ENCODE peak calls at places on chromosome 18, in ten cellular contexts. R, U, M, A, O, W, S, V, T and P are unnamed samples. For H3K4me1, the result is how much of the 10 kb centered on the place peaks cover.

GRCh38 chr18:28288784-28289183 is 111.9 kb upstream of the CDH2 start:
- DNase-seq in R (no peak), U (no peak), M (no peak), A (no peak), O (no peak), W (no peak), S (no peak), V (no peak), T (no peak), P (no peak)

GRCh38 chr18:10453261-10453884 is 1.1 kb upstream of the APCDD1 start:
- DNase-seq in R (no peak), U (no peak), M (no peak), A (no peak), O (no peak), W (no peak), S (no peak), V (no peak), T (no peak), P (no peak)

GRCh38 chr18:3159830-3160229 is 59.9 kb downstream of the MYOM1 start:
- DNase-seq in R (no peak), U (no peak), M (no peak), A (no peak), O (no peak), W (no peak), S (no peak), V (no peak), T (no peak), P (no peak)

GRCh38 chr18:48470484-48471180 is 61.4 kb upstream of the ZBTB7C start:
- DNase-seq in R (no peak), U (no peak), M (no peak), A (no peak), O (no peak), W (no peak), S (peak), V (no peak), T (no peak), P (no peak)

GRCh38 chr18:55685638-55686037 is 97.6 kb upstream of the TCF4 start:
- DNase-seq in R (no peak), U (no peak), M (no peak), A (no peak), O (no peak), W (no peak), S (no peak), V (no peak), T (no peak), P (no peak)

GRCh38 chr18:54835944-54836343 is 7.7 kb downstream of the RAB27B start:
- DNase-seq in R (no peak), U (no peak), M (no peak), A (no peak), O (no peak), W (no peak), S (no peak), V (no peak), T (no peak), P (no peak)

GRCh38 chr18:3513481-3513880 is 63.5 kb downstream of the TGIF1 start:
- DNase-seq in R (no peak), U (no peak), M (no peak), A (no peak), O (no peak), W (no peak), S (no peak), V (no peak), T (no peak), P (no peak)

GRCh38 chr18:22168360-22168921 is 948 bp upstream of the GATA6 start:
- DNase-seq in R (peak), U (no peak), M (peak), A (peak), O (peak), W (no peak), S (peak), V (peak), T (no peak), P (peak)

GRCh38 chr18:26909599-26910290 is 44.2 kb upstream of the AQP4 start:
- DNase-seq in R (no peak), U (no peak), M (no peak), A (no peak), O (no peak), W (no peak), S (peak), V (peak), T (no peak), P (no peak)

GRCh38 chr18:38025433-38026038 is 459.9 kb upstream of the CELF4 start:
- DNase-seq in R (no peak), U (no peak), M (no peak), A (no peak), O (peak), W (no peak), S (no peak), V (no peak), T (no peak), P (peak)

GRCh38 chr18:22514655-22515054 is 96.9 kb upstream of the CTAGE1 start:
- DNase-seq in R (no peak), U (no peak), M (no peak), A (no peak), O (no peak), W (no peak), S (no peak), V (no peak), T (no peak), P (no peak)

GRCh38 chr18:55300469-55301195 is 287.4 kb downstream of the TCF4 start:
- DNase-seq in R (peak), U (no peak), M (no peak), A (no peak), O (peak), W (no peak), S (no peak), V (no peak), T (no peak), P (no peak)

GRCh38 chr18:53664575-53664974 is 559.9 kb downstream of the MBD2 start:
- DNase-seq in R (no peak), U (no peak), M (no peak), A (no peak), O (no peak), W (no peak), S (no peak), V (no peak), T (no peak), P (no peak)

GRCh38 chr18:25229080-25229479 is 122.9 kb downstream of the ZNF521 start:
- DNase-seq in R (peak), U (no peak), M (no peak), A (no peak), O (peak), W (no peak), S (no peak), V (peak), T (no peak), P (no peak)

GRCh38 chr18:63131106-63131943 is 188.2 kb downstream of the BCL2 start:
- DNase-seq in R (peak), U (no peak), M (peak), A (no peak), O (peak), W (no peak), S (peak), V (peak), T (no peak), P (no peak)

GRCh38 chr18:38047820-38048219 is 482.2 kb upstream of the CELF4 start:
- DNase-seq in R (peak), U (no peak), M (no peak), A (no peak), O (no peak), W (no peak), S (no peak), V (no peak), T (no peak), P (no peak)

GRCh38 chr18:77063256-77063655 is 69.3 kb downstream of the MBP start:
- DNase-seq in R (no peak), U (no peak), M (no peak), A (no peak), O (no peak), W (no peak), S (no peak), V (no peak), T (no peak), P (no peak)

GRCh38 chr18:69492861-69493260 is 92.2 kb downstream of the DOK6 start:
- DNase-seq in R (no peak), U (no peak), M (no peak), A (no peak), O (no peak), W (no peak), S (no peak), V (no peak), T (no peak), P (no peak)

GRCh38 chr18:63844254-63844653 is 43.3 kb upstream of the SERPINB2 start:
- DNase-seq in R (no peak), U (no peak), M (no peak), A (no peak), O (peak), W (no peak), S (no peak), V (no peak), T (no peak), P (no peak)

GRCh38 chr18:77702686-77703085 is 453.0 kb downstream of the GALR1 start:
- DNase-seq in R (peak), U (no peak), M (peak), A (no peak), O (peak), W (no peak), S (peak), V (peak), T (no peak), P (peak)

GRCh38 chr18:59459352-59460059 is 100.4 kb upstream of the LMAN1 start:
- DNase-seq in R (peak), U (no peak), M (peak), A (no peak), O (peak), W (no peak), S (peak), V (no peak), T (no peak), P (no peak)

GRCh38 chr18:71036783-71037182 is 747.9 kb downstream of the SOCS6 start:
- DNase-seq in R (no peak), U (no peak), M (no peak), A (no peak), O (no peak), W (no peak), S (peak), V (no peak), T (no peak), P (no peak)

GRCh38 chr18:79687806-79688205 is 8.2 kb downstream of the CTDP1 start:
- DNase-seq in R (peak), U (no peak), M (no peak), A (peak), O (no peak), W (no peak), S (no peak), V (no peak), T (no peak), P (no peak)

GRCh38 chr18:58314284-58314683 is 270.3 kb downstream of the NEDD4L start:
- DNase-seq in R (no peak), U (no peak), M (no peak), A (no peak), O (peak), W (no peak), S (peak), V (peak), T (no peak), P (no peak)

GRCh38 chr18:58315739-58316215 is 271.8 kb downstream of the NEDD4L start:
- DNase-seq in R (no peak), U (no peak), M (no peak), A (no peak), O (no peak), W (no peak), S (peak), V (peak), T (no peak), P (no peak)

GRCh38 chr18:58313491-58314032 is 269.5 kb downstream of the NEDD4L start:
- DNase-seq in R (no peak), U (no peak), M (no peak), A (peak), O (no peak), W (no peak), S (peak), V (no peak), T (no peak), P (no peak)

GRCh38 chr18:58316400-58316942 is 272.4 kb downstream of the NEDD4L start:
- DNase-seq in R (no peak), U (no peak), M (no peak), A (no peak), O (no peak), W (no peak), S (no peak), V (no peak), T (no peak), P (no peak)

GRCh38 chr18:58315041-58315440 is 271.0 kb downstream of the NEDD4L start:
- DNase-seq in R (no peak), U (no peak), M (no peak), A (no peak), O (no peak), W (no peak), S (peak), V (no peak), T (no peak), P (no peak)
- H3K4me1 ChIP-seq in R (under half), U (under half), M (under half), A (under half), O (under half), W (under half), S (half or more), V (under half), T (under half), P (under half)

GRCh38 chr18:56702946-56703345 is 51.8 kb downstream of the WDR7 start:
- DNase-seq in R (peak), U (no peak), M (peak), A (no peak), O (peak), W (no peak), S (peak), V (no peak), T (no peak), P (peak)
- TF ChIP-seq CTCF in R (peak), U (no peak), M (peak), A (no peak), O (peak), W (peak), S (peak), V (peak), T (peak), P (peak)

GRCh38 chr18:8794133-8794986 is 89.0 kb downstream of the MTCL1 start:
- DNase-seq in R (peak), U (no peak), M (no peak), A (no peak), O (no peak), W (no peak), S (peak), V (no peak), T (no peak), P (no peak)
- H3K4me1 ChIP-seq in R (half or more), U (under half), M (half or more), A (under half), O (under half), W (under half), S (half or more), V (under half), T (under half), P (under half)

GRCh38 chr18:8424481-8424880 is 184.8 kb upstream of the RAB12 start:
- DNase-seq in R (peak), U (no peak), M (no peak), A (no peak), O (no peak), W (no peak), S (no peak), V (no peak), T (no peak), P (no peak)

GRCh38 chr18:8423051-8423558 is 186.1 kb upstream of the RAB12 start:
- DNase-seq in R (no peak), U (no peak), M (no peak), A (no peak), O (peak), W (no peak), S (peak), V (no peak), T (no peak), P (no peak)

GRCh38 chr18:8426401-8426800 is 182.8 kb upstream of the RAB12 start:
- DNase-seq in R (no peak), U (no peak), M (no peak), A (no peak), O (no peak), W (no peak), S (peak), V (no peak), T (no peak), P (no peak)

GRCh38 chr18:8427339-8427738 is 181.9 kb upstream of the RAB12 start:
- DNase-seq in R (no peak), U (no peak), M (no peak), A (no peak), O (no peak), W (no peak), S (no peak), V (no peak), T (no peak), P (no peak)

GRCh38 chr18:8424917-8425725 is 184.1 kb upstream of the RAB12 start:
- DNase-seq in R (peak), U (no peak), M (no peak), A (no peak), O (no peak), W (no peak), S (peak), V (no peak), T (no peak), P (no peak)
- TF ChIP-seq CTCF in R (no peak), U (no peak), M (no peak), A (no peak), O (no peak), W (no peak), S (no peak), V (no peak), T (no peak), P (no peak)

GRCh38 chr18:23867011-23867410 is 147.5 kb upstream of the TTC39C start:
- DNase-seq in R (no peak), U (no peak), M (no peak), A (no peak), O (no peak), W (no peak), S (no peak), V (no peak), T (no peak), P (no peak)
- H3K4me1 ChIP-seq in R (under half), U (under half), M (under half), A (under half), O (under half), W (under half), S (under half), V (under half), T (under half), P (under half)

DNA sequence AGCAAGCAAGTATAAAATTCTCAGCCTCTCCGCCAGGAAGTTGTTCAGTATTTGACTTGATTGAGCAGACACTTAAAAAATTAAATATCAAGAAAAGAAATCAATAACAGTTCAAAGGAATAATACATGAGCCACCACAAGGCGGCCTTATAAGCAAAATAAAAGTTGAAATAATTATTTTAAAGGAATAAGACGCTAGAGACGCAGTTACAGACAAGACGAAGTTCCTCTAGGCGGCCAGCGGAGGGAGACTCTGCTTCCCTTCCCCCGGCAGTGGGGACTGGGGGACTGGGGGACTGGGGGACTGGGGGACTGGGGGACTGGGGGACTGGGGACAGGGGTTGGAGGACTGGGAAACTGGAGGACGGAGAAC is 524 bp downstream of the CCDC178 start:
- DNase-seq in R (peak), U (no peak), M (peak), A (peak), O (peak), W (no peak), S (no peak), V (peak), T (no peak), P (no peak)
- TF ChIP-seq CTCF in R (peak), U (peak), M (no peak), A (no peak), O (peak), W (no peak), S (no peak), V (no peak), T (peak), P (no peak)

GRCh38 chr18:45173327-45173726 is 441.9 kb upstream of the SLC14A2 start:
- DNase-seq in R (no peak), U (no peak), M (no peak), A (no peak), O (no peak), W (no peak), S (no peak), V (no peak), T (no peak), P (no peak)
- H3K4me1 ChIP-seq in R (under half), U (under half), M (under half), A (under half), O (under half), W (under half), S (under half), V (under half), T (under half), P (under half)

GRCh38 chr18:31687529-31687928 is 3.1 kb upstream of the B4GALT6 start:
- DNase-seq in R (no peak), U (no peak), M (no peak), A (no peak), O (no peak), W (no peak), S (no peak), V (no peak), T (no peak), P (no peak)
- TF ChIP-seq CTCF in R (peak), U (no peak), M (no peak), A (no peak), O (no peak), W (no peak), S (no peak), V (no peak), T (peak), P (no peak)

DNA sequence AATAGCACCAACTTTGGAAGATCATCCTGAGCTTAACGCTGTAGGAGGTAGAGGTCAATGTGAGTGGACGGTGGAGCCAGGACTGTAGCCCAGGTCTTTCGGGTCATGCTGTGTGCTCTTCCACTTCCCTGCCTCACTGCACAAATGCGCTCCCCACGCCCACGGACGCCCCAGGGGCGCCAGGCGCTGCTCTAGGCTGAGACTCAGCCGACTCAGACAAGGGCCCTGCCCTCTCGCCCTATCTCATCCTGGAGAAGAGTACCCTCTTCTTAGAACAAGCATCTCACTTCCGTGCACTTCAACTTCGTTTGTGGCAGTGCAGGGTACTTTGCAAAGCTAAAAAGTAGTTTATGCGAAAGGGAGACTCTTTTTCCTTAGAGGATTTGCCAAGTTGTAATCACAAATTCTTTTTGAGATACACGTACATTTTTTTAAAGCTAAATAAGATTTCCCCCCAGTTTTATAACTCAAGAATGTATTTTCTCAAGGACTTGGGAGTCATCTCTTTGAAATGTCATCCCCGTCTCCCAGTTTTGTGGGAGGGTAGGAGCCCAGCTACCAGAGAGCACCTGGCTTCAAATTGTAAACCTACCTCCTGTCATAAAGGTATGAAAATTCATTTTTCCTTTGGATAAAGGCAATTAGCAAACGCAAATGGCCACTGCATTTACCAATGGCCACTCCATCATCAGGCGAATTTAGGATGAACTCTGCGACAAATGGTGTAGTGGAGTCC is 1.2 kb upstream of the PRELID3A start:
- DNase-seq in R (no peak), U (no peak), M (no peak), A (no peak), O (no peak), W (no peak), S (no peak), V (no peak), T (peak), P (no peak)
- H3K4me1 ChIP-seq in R (under half), U (under half), M (under half), A (under half), O (under half), W (under half), S (half or more), V (under half), T (under half), P (under half)